ENCODE peak calls at places on chromosomes 7 and 10, in eight cellular contexts. R, E, M, C, F, B, P and D are unnamed samples.

GRCh38 chr7:98110249-98111022 is 3.8 kb downstream of the LMTK2 start:
- DNase-seq in E (no peak), F (peak), P (no peak), R (no peak), C (peak), B (no peak), M (peak), D (no peak)

GRCh38 chr7:142407939-142408573 is 150.2 kb upstream of the PRSS58 start:
- DNase-seq in C (no peak), B (no peak), M (peak), R (no peak), F (no peak), P (no peak), E (peak), D (no peak)

GRCh38 chr7:112411186-112411795 is 39.0 kb upstream of the IFRD1 start:
- DNase-seq in M (peak), B (no peak), C (peak), F (peak), P (no peak), E (peak), R (no peak), D (no peak)

GRCh38 chr7:32941181-32941995 is 15.9 kb upstream of the FKBP9 start:
- DNase-seq in C (peak), F (no peak), E (no peak), R (no peak), P (no peak), B (no peak), M (no peak), D (no peak)

GRCh38 chr10:131176907-131177306 is 134.6 kb downstream of the TCERG1L start:
- DNase-seq in C (no peak), F (no peak), B (no peak), M (no peak), E (no peak), R (no peak), P (no peak), D (no peak)

GRCh38 chr10:112307631-112308502 is 24.7 kb downstream of the TECTB start:
- DNase-seq in C (peak), P (no peak), B (peak), E (peak), M (peak), F (peak), R (peak), D (peak)

GRCh38 chr7:25795824-25796235 is 356.2 kb upstream of the NFE2L3 start:
- DNase-seq in R (no peak), E (peak), F (no peak), C (no peak), B (no peak), M (peak), P (no peak), D (no peak)

GRCh38 chr10:18599392-18599791 is 52.0 kb downstream of the NSUN6 start:
- DNase-seq in B (no peak), R (no peak), C (no peak), E (no peak), M (no peak), F (no peak), P (no peak), D (no peak)

GRCh38 chr7:50560865-50561351 is 4.3 kb downstream of the DDC start:
- DNase-seq in C (no peak), E (no peak), P (no peak), F (no peak), B (no peak), M (no peak), R (peak), D (no peak)

GRCh38 chr10:43362191-43362839 is 9.1 kb upstream of the FXYD4 start:
- DNase-seq in B (peak), M (peak), E (peak), F (peak), C (peak), R (peak), P (peak), D (peak)

GRCh38 chr10:61869772-61870520 is 31.6 kb upstream of the ARID5B start:
- DNase-seq in C (no peak), F (no peak), B (no peak), R (no peak), M (peak), P (no peak), E (peak), D (no peak)

GRCh38 chr7:90180011-90180585 is 25.8 kb downstream of the STEAP1 start:
- DNase-seq in C (no peak), P (no peak), R (no peak), E (peak), B (no peak), M (peak), F (no peak), D (no peak)

GRCh38 chr7:82323806-82324205 is 119.8 kb downstream of the CACNA2D1 start:
- DNase-seq in E (no peak), R (no peak), C (no peak), F (no peak), M (peak), P (no peak), B (no peak), D (no peak)

GRCh38 chr7:77454802-77455201 is 38.7 kb upstream of the GSAP start:
- DNase-seq in B (no peak), M (no peak), E (peak), C (no peak), P (no peak), F (no peak), R (no peak), D (no peak)

GRCh38 chr7:140989068-140989467 is 25.7 kb downstream of the MRPS33 start:
- DNase-seq in E (no peak), C (no peak), F (no peak), P (no peak), M (no peak), B (no peak), R (no peak), D (no peak)

GRCh38 chr10:88104213-88104612 is 240.8 kb downstream of the PTEN start:
- DNase-seq in M (no peak), C (no peak), R (no peak), F (no peak), B (no peak), P (no peak), E (no peak), D (no peak)

GRCh38 chr7:22858640-22859561 is 36.3 kb upstream of the TOMM7 start:
- DNase-seq in C (no peak), B (no peak), R (no peak), F (no peak), E (peak), M (peak), P (no peak), D (peak)

GRCh38 chr7:100396421-100396982 is 23.2 kb downstream of the PILRA start:
- DNase-seq in B (peak), M (peak), F (peak), C (no peak), R (no peak), E (no peak), P (no peak), D (peak)

GRCh38 chr10:101490026-101490425 is 98.0 kb downstream of the POLL start:
- DNase-seq in M (no peak), F (no peak), C (no peak), E (no peak), P (no peak), R (no peak), B (no peak), D (no peak)

GRCh38 chr7:47931788-47932425 is 16.4 kb downstream of the PKD1L1 start:
- DNase-seq in R (no peak), E (peak), C (no peak), B (no peak), P (no peak), M (peak), F (no peak), D (no peak)

GRCh38 chr10:61942997-61943457 is 41.5 kb downstream of the ARID5B start:
- DNase-seq in M (peak), B (no peak), E (peak), P (no peak), C (no peak), F (no peak), R (no peak), D (no peak)

GRCh38 chr7:132739271-132739955 is 163.1 kb upstream of the PLXNA4 start:
- DNase-seq in R (no peak), B (no peak), M (peak), F (no peak), P (no peak), C (no peak), E (peak), D (no peak)

GRCh38 chr10:26251925-26252324 is 35.4 kb downstream of the GAD2 start:
- DNase-seq in P (no peak), E (no peak), C (no peak), F (no peak), R (no peak), M (no peak), B (no peak), D (no peak)

GRCh38 chr7:116540743-116541142 is 15.9 kb downstream of the CAV1 start:
- DNase-seq in R (no peak), M (no peak), C (no peak), E (no peak), B (no peak), P (no peak), F (no peak), D (no peak)

GRCh38 chr7:42315631-42316030 is 78.6 kb upstream of the GLI3 start:
- DNase-seq in R (no peak), P (no peak), E (peak), B (no peak), C (no peak), F (no peak), M (peak), D (no peak)

GRCh38 chr10:133440633-133441285 is 13.0 kb upstream of the SCART1 start:
- DNase-seq in R (no peak), F (no peak), P (no peak), E (no peak), M (no peak), B (no peak), C (no peak), D (no peak)

GRCh38 chr7:153061913-153062528 is 302.5 kb downstream of the ACTR3B start:
- DNase-seq in F (no peak), C (peak), P (no peak), B (no peak), R (peak), E (no peak), M (no peak), D (no peak)

GRCh38 chr10:11581213-11581612 is 30.2 kb downstream of the USP6NL start:
- DNase-seq in P (no peak), E (no peak), M (peak), F (no peak), B (no peak), C (no peak), R (no peak), D (no peak)

DNA sequence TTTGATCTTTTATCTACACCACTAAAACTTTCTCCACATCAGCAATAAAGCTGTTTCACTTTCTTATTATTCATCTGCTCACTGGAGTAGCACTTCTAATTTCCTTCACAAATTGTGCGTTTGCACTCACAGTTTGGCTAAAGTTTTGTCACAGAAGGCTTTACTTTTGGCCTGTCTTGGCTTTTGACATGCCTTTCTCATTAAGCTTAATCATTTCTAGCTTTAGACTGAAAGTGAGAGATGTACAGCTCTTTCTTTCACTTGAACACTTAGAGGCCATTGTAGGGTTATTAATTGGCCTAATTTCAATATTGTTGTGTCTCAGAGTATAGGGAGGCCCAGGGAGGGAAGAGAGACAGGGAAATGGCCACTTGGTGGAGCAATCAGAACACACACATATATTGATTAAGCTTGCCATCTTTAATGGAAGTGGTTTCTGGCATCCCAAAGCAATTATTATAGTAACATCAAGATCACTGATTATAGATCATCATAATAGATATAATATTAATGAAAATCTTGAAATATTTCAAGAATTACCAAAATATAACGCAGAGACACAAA is 512.5 kb downstream of the ETV1 start:
- DNase-seq in M (peak), R (no peak), C (no peak), P (no peak), B (no peak), F (no peak), E (peak), D (no peak)
- TF ChIP-seq CTCF in M (peak), R (no peak), C (no peak), P (no peak), B (no peak), F (no peak), E (peak), D (no peak)

GRCh38 chr7:123070702-123071286 is 75.3 kb upstream of the TAS2R16 start:
- DNase-seq in M (peak), E (peak), B (no peak), F (no peak), P (no peak), C (peak), R (no peak), D (peak)
- TF ChIP-seq CTCF in M (peak), E (peak), B (peak), F (no peak), P (no peak), C (no peak), R (peak), D (peak)

DNA sequence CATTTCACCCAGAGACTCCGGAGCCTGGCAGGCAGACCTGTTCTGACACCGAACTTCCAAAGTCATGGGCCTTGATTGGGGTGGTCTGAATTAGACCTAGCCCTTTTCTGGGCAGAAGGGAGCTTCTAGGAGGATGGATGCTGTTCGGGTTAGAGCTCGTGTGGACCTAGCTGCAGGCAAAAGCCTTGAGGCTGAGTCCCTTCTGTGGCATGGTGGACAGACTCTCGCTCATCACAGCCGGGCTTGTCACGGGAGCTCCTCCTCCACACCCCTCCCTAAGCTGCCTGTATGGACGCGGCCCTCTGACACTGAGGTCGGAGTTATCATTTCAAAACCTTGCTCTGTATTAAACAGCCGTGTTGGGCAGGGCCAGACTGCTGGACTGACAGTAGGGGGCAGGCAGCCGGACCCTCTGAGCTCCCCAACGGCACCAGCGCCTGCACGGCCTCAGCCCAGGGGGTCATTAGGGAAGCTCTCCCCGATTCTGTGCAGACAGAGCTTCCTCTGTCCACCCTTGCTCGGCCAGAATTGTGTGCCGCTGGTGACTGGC is 2.2 kb downstream of the IRF5 start:
- DNase-seq in M (no peak), R (no peak), P (no peak), B (peak), C (no peak), E (no peak), F (peak), D (peak)
- TF ChIP-seq CTCF in M (no peak), R (no peak), P (no peak), B (peak), C (no peak), E (no peak), F (no peak), D (peak)

DNA sequence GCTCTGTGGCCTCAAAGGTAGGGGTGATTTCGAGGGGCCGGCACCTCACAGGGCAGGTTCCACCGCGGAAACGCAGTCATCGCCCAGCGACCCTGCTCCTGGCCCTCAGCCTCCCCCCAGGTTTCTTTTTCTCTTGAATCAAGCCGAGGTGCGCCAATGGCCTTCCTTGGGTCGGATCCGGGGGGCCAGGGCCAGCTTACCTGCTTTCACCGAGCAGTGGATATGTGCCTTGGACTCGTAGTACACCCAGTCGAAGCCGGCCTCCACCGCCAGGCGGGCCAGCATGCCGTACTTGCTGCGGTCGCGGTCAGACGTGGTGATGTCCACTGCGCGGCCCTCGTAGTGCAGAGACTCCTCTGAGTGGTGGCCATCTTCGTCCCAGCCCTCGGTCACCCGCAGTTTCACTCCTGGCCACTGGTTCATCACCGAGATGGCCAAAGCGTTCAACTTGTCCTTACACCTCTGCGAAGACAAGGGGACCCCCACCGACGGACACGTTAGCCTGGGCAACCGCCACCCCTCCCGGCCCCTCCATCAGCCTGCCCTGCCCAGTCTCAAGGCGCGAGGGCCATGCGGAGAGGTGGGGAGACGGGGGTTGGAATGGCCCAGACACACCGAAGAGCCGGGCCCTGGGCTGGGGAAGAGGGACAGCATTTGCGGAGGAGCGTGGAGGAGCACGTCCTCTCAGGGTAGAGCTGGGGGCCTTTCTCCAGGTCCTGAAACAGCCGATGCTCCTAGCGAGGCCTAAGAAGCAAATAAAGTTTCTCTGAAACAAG is 6.0 kb downstream of the SHH start:
- DNase-seq in F (no peak), B (no peak), P (no peak), C (no peak), E (no peak), M (peak), R (no peak), D (no peak)
- TF ChIP-seq CTCF in F (no peak), B (no peak), P (no peak), C (no peak), E (no peak), M (no peak), R (no peak), D (no peak)

DNA sequence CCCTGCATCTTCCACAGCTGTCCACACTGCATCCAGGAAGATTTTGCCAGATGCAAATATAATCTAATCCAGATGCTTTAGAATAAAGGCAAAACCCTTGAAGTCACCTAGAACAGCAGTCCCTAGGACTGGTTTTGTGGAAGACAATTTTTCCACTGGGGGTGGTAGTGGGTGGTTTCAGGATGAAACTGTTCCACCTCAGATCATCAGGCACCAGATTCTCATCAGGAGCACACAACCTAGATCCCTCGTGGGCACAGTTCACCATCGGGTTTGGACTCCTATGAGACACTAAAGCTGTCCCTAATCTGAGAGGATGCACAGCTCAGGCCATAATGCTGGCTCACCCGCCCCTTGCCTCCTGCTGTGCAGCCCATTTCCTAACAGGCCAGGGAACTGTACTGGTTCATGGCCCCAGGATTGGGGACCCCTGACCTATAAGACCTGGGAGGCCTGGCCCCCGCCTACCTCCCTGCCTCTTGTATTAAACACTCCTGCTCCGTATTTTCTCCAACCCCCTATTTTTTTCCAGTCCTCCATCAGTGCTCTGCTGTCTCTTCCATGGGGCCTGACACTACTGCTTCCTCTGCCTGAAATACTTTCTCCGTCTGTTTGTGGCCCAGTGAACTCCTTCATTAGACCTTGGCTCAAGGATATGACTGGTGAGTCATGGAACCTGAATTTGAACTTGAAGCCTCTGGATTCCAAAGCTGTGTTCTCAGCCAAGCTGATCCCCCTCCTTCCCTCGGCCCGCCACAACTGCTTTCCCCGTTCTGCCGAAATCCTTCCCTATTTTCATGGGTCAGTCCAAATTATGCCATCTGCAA is 79.9 kb upstream of the RHEB start:
- DNase-seq in F (peak), E (peak), B (no peak), R (no peak), C (peak), P (no peak), M (peak), D (no peak)
- TF ChIP-seq CTCF in F (no peak), E (peak), B (no peak), R (no peak), C (no peak), P (no peak), M (peak), D (no peak)